ENCODE peak calls at places on chromosomes 3 and 15, in four cellular contexts. J, C, K and V are unnamed samples.

GRCh38 chr15:25182098-25182478 is 227.3 kb downstream of the SNRPN start:
- DNase-seq in J (no peak), C (no peak), K (no peak), V (no peak)

GRCh38 chr3:82202254-82202653 is 440.8 kb upstream of the GBE1 start:
- DNase-seq in J (no peak), C (no peak), K (no peak), V (no peak)

GRCh38 chr15:70342141-70342540 is 244.4 kb upstream of the TLE3 start:
- DNase-seq in J (no peak), C (no peak), K (no peak), V (no peak)

GRCh38 chr15:101490408-101490891 is 943 bp upstream of the PCSK6 start:
- DNase-seq in J (no peak), C (no peak), K (peak), V (no peak)

GRCh38 chr3:9497821-9498565 is 55.6 kb downstream of the LHFPL4 start:
- DNase-seq in J (peak), C (peak), K (no peak), V (no peak)

GRCh38 chr3:62601238-62601856 is 228.0 kb upstream of the FEZF2 start:
- DNase-seq in J (peak), C (peak), K (no peak), V (peak)

GRCh38 chr3:14391033-14391432 is 11.4 kb upstream of the SLC6A6 start:
- DNase-seq in J (peak), C (peak), K (no peak), V (peak)

GRCh38 chr3:5576277-5577011 is 388.9 kb downstream of the EDEM1 start:
- DNase-seq in J (no peak), C (no peak), K (no peak), V (no peak)

GRCh38 chr3:189557824-189558223 is 73.4 kb upstream of the TP63 start:
- DNase-seq in J (peak), C (peak), K (no peak), V (no peak)

GRCh38 chr3:15616053-15616452 is 14.5 kb downstream of the BTD start:
- DNase-seq in J (peak), C (peak), K (no peak), V (no peak)

GRCh38 chr3:13891492-13892073 is 11.7 kb upstream of the WNT7A start:
- DNase-seq in J (peak), C (no peak), K (peak), V (no peak)

GRCh38 chr3:38662544-38662943 is 13.1 kb upstream of the SCN5A start:
- DNase-seq in J (peak), C (peak), K (peak), V (no peak)

GRCh38 chr15:44541282-44541958 is 4.5 kb downstream of the EIF3J start:
- DNase-seq in J (peak), C (peak), K (no peak), V (no peak)

GRCh38 chr15:83654379-83655236 is 685 bp downstream of the ADAMTSL3 start:
- DNase-seq in J (no peak), C (no peak), K (peak), V (no peak)

GRCh38 chr3:71503525-71504249 is 79.8 kb downstream of the FOXP1 start:
- DNase-seq in J (peak), C (peak), K (no peak), V (no peak)

GRCh38 chr15:31390029-31390428 is 63.4 kb downstream of the KLF13 start:
- DNase-seq in J (no peak), C (no peak), K (peak), V (no peak)

GRCh38 chr3:114351123-114351821 is 57.4 kb downstream of the TIGIT start:
- DNase-seq in J (no peak), C (no peak), K (no peak), V (no peak)

GRCh38 chr3:32457971-32458471 is 44.6 kb downstream of the CMTM6 start:
- DNase-seq in J (no peak), C (no peak), K (no peak), V (no peak)

GRCh38 chr3:45994661-45995369 is 809 bp downstream of the FYCO1 start:
- DNase-seq in J (no peak), C (no peak), K (peak), V (peak)

GRCh38 chr15:22873204-22873701 is 34.8 kb downstream of the NIPA2 start:
- DNase-seq in J (no peak), C (peak), K (peak), V (peak)

GRCh38 chr3:152270145-152270870 is 1.6 kb downstream of the MBNL1 start:
- DNase-seq in J (peak), C (peak), K (no peak), V (no peak)

GRCh38 chr3:30475038-30475808 is 131.2 kb upstream of the TGFBR2 start:
- DNase-seq in J (peak), C (peak), K (no peak), V (no peak)

GRCh38 chr3:131708216-131708615 is 205.4 kb upstream of the MRPL3 start:
- DNase-seq in J (peak), C (peak), K (no peak), V (no peak)

GRCh38 chr3:190012314-190012782 is 108.3 kb downstream of the P3H2 start:
- DNase-seq in J (peak), C (peak), K (no peak), V (peak)

GRCh38 chr3:52385157-52385556 is 59.7 kb downstream of the SEMA3G start:
- DNase-seq in J (peak), C (peak), K (peak), V (peak)

GRCh38 chr15:88647362-88648105 is 8.7 kb downstream of the ISG20 start:
- DNase-seq in J (no peak), C (no peak), K (peak), V (no peak)

GRCh38 chr15:75195766-75196241 is 5.9 kb upstream of the C15orf39 start:
- DNase-seq in J (no peak), C (no peak), K (peak), V (peak)

GRCh38 chr3:166283856-166284255 is 446.6 kb upstream of the BCHE start:
- DNase-seq in J (peak), C (peak), K (no peak), V (peak)

GRCh38 chr3:196662711-196663571 is 23.4 kb downstream of the NRROS start:
- DNase-seq in J (no peak), C (peak), K (no peak), V (no peak)

GRCh38 chr15:29883126-29883525 is 60.9 kb upstream of the TJP1 start:
- DNase-seq in J (no peak), C (peak), K (no peak), V (no peak)

GRCh38 chr3:128076465-128076782 is 24.2 kb downstream of the SEC61A1 start:
- DNase-seq in J (no peak), C (no peak), K (no peak), V (no peak)

GRCh38 chr3:73314182-73314951 is 252.9 kb downstream of the EBLN2 start:
- DNase-seq in J (no peak), C (no peak), K (no peak), V (no peak)

GRCh38 chr3:197427013-197427412 is 128.6 kb upstream of the DLG1 start:
- DNase-seq in J (no peak), C (peak), K (no peak), V (peak)

GRCh38 chr15:92130906-92131305 is 262.8 kb upstream of the ST8SIA2 start:
- DNase-seq in J (peak), C (no peak), K (no peak), V (no peak)

GRCh38 chr3:101009386-101009785 is 16.2 kb upstream of the ABI3BP start:
- DNase-seq in J (peak), C (peak), K (no peak), V (no peak)

GRCh38 chr15:60616147-60616546 is 137.2 kb upstream of the ICE2 start:
- DNase-seq in J (no peak), C (no peak), K (no peak), V (no peak)

GRCh38 chr15:60616628-60617027 is 137.7 kb upstream of the ICE2 start:
- DNase-seq in J (no peak), C (no peak), K (no peak), V (no peak)

GRCh38 chr15:60619131-60619530 is 140.2 kb upstream of the ICE2 start:
- DNase-seq in J (no peak), C (no peak), K (no peak), V (no peak)

GRCh38 chr15:60618206-60618605 is 139.3 kb upstream of the ICE2 start:
- DNase-seq in J (no peak), C (no peak), K (no peak), V (no peak)

GRCh38 chr15:60620707-60621106 is 141.8 kb upstream of the ICE2 start:
- DNase-seq in J (peak), C (peak), K (peak), V (no peak)
- H3K4me3 ChIP-seq in J (no peak), C (no peak), K (no peak), V (no peak)

GRCh38 chr3:147356909-147357733 is 49.2 kb downstream of the ZIC4 start:
- DNase-seq in J (no peak), C (no peak), K (no peak), V (no peak)
- H3K4me3 ChIP-seq in J (no peak), C (no peak), K (no peak), V (no peak)

DNA sequence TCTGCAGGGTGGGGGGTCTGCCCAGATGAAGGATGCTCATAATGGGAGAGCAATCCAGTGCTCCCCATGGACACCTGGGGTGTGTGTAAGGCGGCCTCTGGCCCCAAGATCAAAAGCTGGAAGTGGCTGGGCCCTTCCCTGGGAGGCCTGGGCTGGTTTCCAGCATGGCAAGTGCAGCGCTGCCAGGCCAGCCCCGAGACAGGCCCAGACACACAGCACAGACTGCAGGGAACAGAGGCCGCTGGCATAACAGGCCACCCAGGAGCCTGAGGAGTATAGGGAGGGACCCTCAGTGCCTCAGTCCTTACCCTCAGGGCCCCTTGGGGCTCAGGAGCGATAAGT is 10.0 kb downstream of the ITPKA start:
- DNase-seq in J (no peak), C (no peak), K (no peak), V (no peak)
- H3K4me3 ChIP-seq in J (no peak), C (no peak), K (no peak), V (no peak)

DNA sequence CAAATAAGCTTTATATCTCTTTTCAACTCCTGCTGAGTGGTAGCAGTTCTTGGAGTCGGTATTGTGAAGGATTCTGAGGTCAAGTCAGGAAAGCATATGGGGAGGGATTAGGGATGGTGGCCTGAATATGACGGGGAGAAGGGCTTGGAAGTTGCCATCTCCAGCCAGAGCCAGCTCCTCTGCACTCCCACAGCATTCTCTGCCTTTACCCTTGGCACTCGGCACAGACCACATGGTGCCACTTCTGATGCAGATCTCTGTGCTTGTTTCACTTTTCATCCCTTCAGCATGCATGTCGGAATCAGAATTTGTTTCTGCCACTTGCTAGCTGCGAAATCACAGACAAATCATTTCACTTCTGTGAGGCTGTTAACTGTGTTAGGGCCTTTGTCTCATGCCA is 52.5 kb downstream of the RAB11A start:
- DNase-seq in J (no peak), C (no peak), K (no peak), V (no peak)
- H3K4me3 ChIP-seq in J (no peak), C (no peak), K (no peak), V (no peak)